ENCODE peak calls at places on chromosomes 7 and 10, in nine cellular contexts. Z, J, O, P, M, U, D, L and N are unnamed samples.

GRCh38 chr10:91493313-91493712 is 83.2 kb downstream of the HECTD2 start:
- DNase-seq in P (peak; percentile 59), D (no peak), Z (no peak), J (no peak), U (peak; percentile 74), O (no peak), L (peak; percentile 66), M (no peak), N (peak; percentile 15)

GRCh38 chr7:138512885-138513284 is 52.8 kb downstream of the TRIM24 start:
- DNase-seq in Z (no peak), O (no peak), M (no peak), P (no peak), J (no peak), L (no peak), D (no peak), U (no peak), N (no peak)

GRCh38 chr10:99422697-99423096 is 7.7 kb downstream of the GOT1 start:
- DNase-seq in L (no peak), P (no peak), J (no peak), M (no peak), U (no peak), O (no peak), Z (no peak), D (no peak), N (no peak)

GRCh38 chr10:82922046-82922445 is 1047.1 kb downstream of the NRG3 start:
- DNase-seq in P (no peak), O (no peak), L (no peak), M (no peak), J (no peak), Z (no peak), U (no peak), D (no peak), N (no peak)

GRCh38 chr7:134724606-134725005 is 54.8 kb upstream of the CALD1 start:
- DNase-seq in Z (peak; percentile 42), M (no peak), P (peak; percentile 62), D (no peak), L (peak; percentile 79), O (no peak), U (peak; percentile 75), J (no peak), N (peak; percentile 9)

GRCh38 chr7:106345421-106346166 is 60.8 kb upstream of the NAMPT start:
- DNase-seq in D (no peak), O (no peak), J (no peak), L (no peak), Z (no peak), M (no peak), P (no peak), U (peak; percentile 71), N (no peak)

GRCh38 chr7:47953822-47954221 is 5.6 kb upstream of the PKD1L1 start:
- DNase-seq in D (no peak), P (no peak), O (no peak), L (no peak), M (no peak), J (no peak), U (no peak), Z (no peak), N (no peak)

GRCh38 chr7:142365410-142365842 is 107.6 kb upstream of the PRSS58 start:
- DNase-seq in L (peak; percentile 95), M (no peak), P (no peak), J (no peak), Z (peak; percentile 58), U (no peak), D (no peak), O (no peak), N (no peak)

GRCh38 chr10:24448351-24449009 is 239.5 kb downstream of the KIAA1217 start:
- DNase-seq in O (no peak), D (no peak), L (no peak), Z (no peak), P (peak; percentile 57), J (no peak), U (peak; percentile 56), M (no peak), N (no peak)

GRCh38 chr7:30276203-30276900 is 8.0 kb upstream of the ZNRF2 start:
- DNase-seq in D (no peak), M (peak; percentile 38), J (no peak), L (peak; percentile 83), O (no peak), Z (peak; percentile 63), P (peak; percentile 54), U (peak; percentile 85), N (peak; percentile 65)

GRCh38 chr7:111486472-111487142 is 75.7 kb downstream of the IMMP2L start:
- DNase-seq in J (no peak), L (peak; percentile 62), P (peak; percentile 56), Z (peak; percentile 20), U (peak; percentile 82), M (no peak), O (no peak), D (peak; percentile 19), N (peak; percentile 14)

GRCh38 chr10:91528080-91528479 is 104.8 kb downstream of the PPP1R3C start:
- DNase-seq in O (no peak), U (no peak), J (no peak), P (peak; percentile 53), Z (no peak), M (no peak), D (no peak), L (no peak), N (no peak)

GRCh38 chr10:128018236-128018635 is 108.0 kb downstream of the MKI67 start:
- DNase-seq in P (peak; percentile 8), Z (no peak), M (no peak), O (no peak), D (peak; percentile 10), U (peak; percentile 45), J (no peak), L (no peak), N (no peak)

GRCh38 chr7:140142031-140142430 is 34.8 kb downstream of the KDM7A start:
- DNase-seq in J (no peak), Z (no peak), U (no peak), L (no peak), M (no peak), O (no peak), P (no peak), D (no peak), N (no peak)

GRCh38 chr7:129471402-129471827 is 30.9 kb upstream of the SMKR1 start:
- DNase-seq in J (no peak), M (no peak), P (no peak), U (no peak), L (no peak), Z (no peak), O (no peak), D (no peak), N (no peak)
- H3K4me3 ChIP-seq in J (no peak overlapping the region), M (no peak overlapping the region), P (no peak overlapping the region), U (no peak overlapping the region), L (no peak overlapping the region), Z (no peak overlapping the region), O (no peak overlapping the region), D (no peak overlapping the region), N (no peak overlapping the region)

DNA sequence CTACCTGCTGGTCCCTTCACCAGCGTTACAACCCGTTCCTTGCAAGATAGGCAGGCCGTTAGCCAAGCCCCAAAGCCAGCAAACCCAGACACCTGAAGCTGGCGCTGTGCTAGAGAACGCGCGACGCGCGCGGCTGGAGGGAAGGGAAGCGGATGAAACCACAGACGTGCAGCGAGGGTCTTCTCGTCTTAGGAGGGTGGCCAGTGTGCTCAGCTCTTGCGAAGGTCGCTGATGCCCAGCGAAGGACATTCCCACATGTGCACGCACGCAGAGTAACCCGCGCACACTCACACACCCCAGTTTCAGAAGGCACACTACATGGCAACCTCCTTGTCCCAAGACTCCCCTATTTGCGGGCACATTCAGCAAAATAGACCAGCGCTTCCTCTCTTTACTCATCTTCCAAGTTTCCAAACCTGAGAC is 941 bp downstream of the TMEM26 start:
- DNase-seq in U (peak; percentile 13), L (peak; percentile 71), M (no peak), J (no peak), O (peak; percentile 29), P (no peak), Z (no peak), D (no peak), N (no peak)
- H3K4me3 ChIP-seq in U (peak overlapping the region; percentile 69), L (peak overlapping the region; percentile 89), M (no peak overlapping the region), J (peak overlapping the region; percentile 58), O (no peak overlapping the region), P (peak overlapping the region; percentile 72), Z (peak overlapping the region; percentile 59), D (peak overlapping the region; percentile 73), N (no peak overlapping the region)

GRCh38 chr7:51325231-51325630 is 8.6 kb upstream of the COBL start:
- DNase-seq in J (no peak), D (no peak), L (no peak), U (no peak), O (no peak), M (no peak), Z (no peak), P (no peak), N (no peak)

GRCh38 chr7:51328351-51328801 is 11.8 kb upstream of the COBL start:
- DNase-seq in L (no peak), Z (no peak), M (no peak), J (no peak), U (no peak), O (no peak), D (no peak), P (no peak), N (no peak)

GRCh38 chr7:51326646-51327286 is 10.2 kb upstream of the COBL start:
- DNase-seq in O (no peak), L (peak; percentile 98), M (no peak), Z (peak; percentile 98), P (no peak), U (no peak), J (no peak), D (no peak), N (no peak)

GRCh38 chr7:51325937-51326336 is 9.3 kb upstream of the COBL start:
- DNase-seq in D (no peak), L (no peak), U (no peak), P (no peak), O (no peak), J (no peak), Z (no peak), M (no peak), N (no peak)

DNA sequence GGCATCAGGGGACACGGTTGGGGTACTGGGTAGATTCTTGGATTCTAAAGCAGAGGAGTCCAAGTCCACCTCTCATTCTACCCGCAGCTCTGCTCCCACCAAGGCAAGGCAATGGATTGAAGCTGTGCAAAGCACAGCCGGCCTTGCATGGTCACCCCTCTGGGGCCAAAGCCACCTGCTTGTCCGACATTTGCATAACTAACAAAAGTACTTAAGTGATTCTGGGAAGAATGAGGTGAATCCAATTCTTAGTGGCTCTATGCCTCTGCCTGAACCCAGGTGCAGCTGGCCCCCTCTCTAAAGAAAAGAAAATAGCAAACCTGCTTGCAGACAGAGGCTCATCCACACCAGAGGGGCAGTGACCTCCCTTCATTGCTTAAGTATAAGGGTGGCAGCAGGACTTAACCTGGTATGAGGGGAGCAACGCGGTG is 10.7 kb upstream of the COBL start:
- DNase-seq in O (no peak), D (no peak), U (no peak), P (no peak), L (peak; percentile 96), J (no peak), Z (peak; percentile 96), M (no peak), N (no peak)
- H3K4me3 ChIP-seq in O (no peak overlapping the region), D (no peak overlapping the region), U (no peak overlapping the region), P (no peak overlapping the region), L (peak overlapping the region; percentile 59), J (no peak overlapping the region), Z (peak overlapping the region; percentile 15), M (no peak overlapping the region), N (no peak overlapping the region)

DNA sequence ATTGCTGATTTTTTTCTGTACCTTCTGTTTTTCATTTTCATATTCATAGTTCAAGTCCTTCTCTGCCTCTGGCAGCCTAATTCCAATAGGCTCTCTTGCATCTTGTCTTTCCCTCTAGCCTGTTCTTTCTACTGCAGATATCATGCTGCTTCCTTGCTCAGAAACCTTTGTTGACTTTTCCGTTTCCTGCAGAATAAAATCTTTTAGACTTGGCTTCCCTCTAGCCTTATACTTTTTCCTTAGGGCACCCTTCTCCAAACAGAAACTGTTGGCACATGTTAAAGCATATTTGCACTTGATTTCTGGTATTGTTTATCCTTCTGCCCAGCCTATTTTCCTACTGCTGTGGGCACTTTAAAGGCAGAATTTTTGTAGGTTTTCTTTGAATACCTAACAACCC is 4.5 kb downstream of the GNAI1 start:
- DNase-seq in L (no peak), U (peak; percentile 38), O (no peak), M (no peak), D (no peak), J (no peak), Z (no peak), P (no peak), N (no peak)
- H3K4me3 ChIP-seq in L (peak overlapping the region; percentile 0), U (no peak overlapping the region), O (no peak overlapping the region), M (no peak overlapping the region), D (no peak overlapping the region), J (no peak overlapping the region), Z (no peak overlapping the region), P (no peak overlapping the region), N (no peak overlapping the region)